ENCODE peak calls at places on chromosomes 11 and 22, in eight cellular contexts. F, G, D, P, U, V, E and Q are unnamed samples.

GRCh38 chr22:37577957-37578356 is 1.9 kb downstream of the LGALS2 start:
- DNase-seq in V (no peak), G (no peak), D (no peak), E (no peak), U (no peak), F (no peak), P (no peak), Q (no peak)

GRCh38 chr11:48093795-48094642 is 113.7 kb downstream of the PTPRJ start:
- DNase-seq in G (no peak), U (no peak), V (peak), F (no peak), D (no peak), P (no peak), E (no peak), Q (no peak)

GRCh38 chr11:119222308-119222707 is 16.2 kb downstream of the CBL start:
- DNase-seq in G (peak), U (no peak), V (peak), P (no peak), E (no peak), F (no peak), D (no peak), Q (peak)

GRCh38 chr22:20062766-20063083 is 17.3 kb upstream of the DGCR8 start:
- DNase-seq in E (no peak), V (no peak), G (no peak), D (no peak), P (no peak), U (peak), F (no peak), Q (no peak)

GRCh38 chr22:36197601-36198146 is 3.9 kb downstream of the APOL4 start:
- DNase-seq in G (no peak), V (no peak), E (no peak), F (peak), U (no peak), D (peak), P (no peak), Q (no peak)

GRCh38 chr11:124602193-124602592 is 9.0 kb upstream of the PANX3 start:
- DNase-seq in P (no peak), D (no peak), G (no peak), F (no peak), U (peak), E (no peak), V (no peak), Q (no peak)

GRCh38 chr11:24496728-24497396 is at the start of gene LUZP2:
- DNase-seq in F (peak), U (no peak), G (peak), P (peak), E (no peak), V (peak), D (no peak), Q (peak)

GRCh38 chr11:27040302-27041115 is at the start of gene BBOX1:
- DNase-seq in P (peak), G (no peak), D (no peak), U (no peak), E (peak), F (no peak), V (peak), Q (no peak)

GRCh38 chr11:113806403-113806802 is 26.8 kb downstream of the CLDN25 start:
- DNase-seq in D (no peak), G (no peak), U (peak), V (no peak), P (no peak), F (peak), E (no peak), Q (peak)

GRCh38 chr11:24779791-24780190 is 282.9 kb downstream of the LUZP2 start:
- DNase-seq in V (no peak), E (no peak), D (no peak), P (no peak), G (no peak), F (peak), U (no peak), Q (no peak)

GRCh38 chr11:14578551-14578956 is 58.4 kb upstream of the PSMA1 start:
- DNase-seq in P (no peak), D (no peak), G (no peak), V (no peak), U (no peak), E (no peak), F (no peak), Q (peak)

GRCh38 chr11:79436911-79437273 is 3.9 kb downstream of the TENM4 start:
- DNase-seq in E (no peak), D (no peak), V (no peak), G (no peak), F (no peak), P (no peak), U (no peak), Q (no peak)

GRCh38 chr11:123707606-123708205 is 33.8 kb downstream of the ZNF202 start:
- DNase-seq in D (no peak), U (peak), E (no peak), P (no peak), G (peak), V (peak), F (peak), Q (peak)

GRCh38 chr11:62054484-62055121 is 69.2 kb upstream of the INCENP start:
- DNase-seq in U (peak), D (no peak), P (no peak), V (peak), F (peak), E (no peak), G (peak), Q (peak)